ENCODE peak calls at places on chromosome 22, in four cellular contexts. I, T, K and B are unnamed samples.

GRCh38 chr22:46068908-46069481 is 81.3 kb upstream of the PPARA start:
- DNase-seq in I (no peak), T (no peak), K (no peak), B (no peak)

GRCh38 chr22:17767236-17768065 is 6.8 kb downstream of the BID start:
- DNase-seq in K (no peak), T (no peak), I (peak; percentile 32), B (no peak)

GRCh38 chr22:47345025-47345424 is 582.6 kb downstream of the TBC1D22A start:
- DNase-seq in T (no peak), K (no peak), I (no peak), B (no peak)

GRCh38 chr22:29129644-29130201 is 56.9 kb downstream of the KREMEN1 start:
- DNase-seq in K (no peak), I (no peak), T (no peak), B (no peak)

GRCh38 chr22:36386351-36386899 is 1.3 kb downstream of the MYH9 start:
- DNase-seq in K (no peak), T (no peak), I (no peak), B (no peak)

GRCh38 chr22:48084041-48084748 is 1321.7 kb downstream of the TBC1D22A start:
- DNase-seq in I (no peak), K (no peak), T (no peak), B (no peak)

GRCh38 chr22:49499433-49500075 is 328.1 kb downstream of the BRD1 start:
- DNase-seq in T (no peak), I (no peak), K (no peak), B (no peak)

GRCh38 chr22:45112136-45112879 is 51.4 kb upstream of the NUP50 start:
- DNase-seq in I (no peak), T (no peak), K (no peak), B (no peak)

GRCh38 chr22:27377901-27378300 is 423.7 kb downstream of the MN1 start:
- DNase-seq in K (no peak), I (no peak), T (no peak), B (no peak)

GRCh38 chr22:44351685-44352377 is 39.1 kb upstream of the SHISAL1 start:
- DNase-seq in K (no peak), I (no peak), T (no peak), B (no peak)

GRCh38 chr22:41217553-41218157 is 12.5 kb downstream of the L3MBTL2 start:
- DNase-seq in T (no peak), K (peak; percentile 34), I (no peak), B (no peak)

GRCh38 chr22:32545801-32546200 is 71.2 kb downstream of the FBXO7 start:
- DNase-seq in K (no peak), I (no peak), T (no peak), B (no peak)

GRCh38 chr22:45268167-45268957 is 16.4 kb upstream of the UPK3A start:
- DNase-seq in T (no peak), I (no peak), K (peak; percentile 35), B (no peak)

GRCh38 chr22:31983911-31984661 is 39.8 kb downstream of the YWHAH start:
- DNase-seq in K (no peak), I (no peak), T (no peak), B (no peak)

GRCh38 chr22:22733881-22734373 is 89.5 kb downstream of the GGTLC2 start:
- DNase-seq in K (no peak), T (no peak), I (no peak), B (no peak)

GRCh38 chr22:46974631-46975585 is 212.5 kb downstream of the TBC1D22A start:
- DNase-seq in I (no peak), T (no peak), K (no peak), B (no peak)

GRCh38 chr22:30998329-30998728 is 29.3 kb downstream of the TUG1 start:
- DNase-seq in K (no peak), I (no peak), T (no peak), B (no peak)

GRCh38 chr22:21044931-21045584 is 688 bp upstream of the LRRC74B start:
- DNase-seq in I (no peak), T (no peak), K (no peak), B (no peak)

GRCh38 chr22:43479311-43479710 is 67.5 kb downstream of the MPPED1 start:
- DNase-seq in I (no peak), K (no peak), T (no peak), B (no peak)

GRCh38 chr22:34036936-34037335 is 116.7 kb upstream of the LARGE1 start:
- DNase-seq in K (no peak), T (no peak), I (no peak), B (no peak)

GRCh38 chr22:30004689-30005088 is 75.6 kb upstream of the HORMAD2 start:
- DNase-seq in T (no peak), I (no peak), K (no peak), B (no peak)

GRCh38 chr22:47376322-47376700 is 613.9 kb downstream of the TBC1D22A start:
- DNase-seq in T (no peak), I (no peak), K (no peak), B (no peak)

GRCh38 chr22:33350391-33350955 is 292.3 kb upstream of the SYN3 start:
- DNase-seq in I (no peak), K (no peak), T (no peak), B (no peak)

GRCh38 chr22:37661160-37661924 is 2.8 kb downstream of the PDXP start:
- DNase-seq in K (no peak), I (no peak), T (no peak), B (no peak)

GRCh38 chr22:34105461-34106062 is 185.3 kb upstream of the LARGE1 start:
- DNase-seq in K (peak; percentile 22), I (no peak), T (no peak), B (peak; percentile 35)

GRCh38 chr22:44801476-44801875 is 49.1 kb downstream of the ARHGAP8 start:
- DNase-seq in T (no peak), K (no peak), I (no peak), B (no peak)

GRCh38 chr22:41256898-41257260 is 16.1 kb upstream of the CHADL start:
- DNase-seq in I (no peak), T (no peak), K (no peak), B (no peak)